ENCODE peak calls at places on chromosomes 1 and 21, in four cellular contexts. One of them, this sample, is unnamed.

GRCh38 chr1:188652678-188653077 is 1823.9 kb downstream of the PLA2G4A start:
- DNase-seq in hepatic stellate cell: no peak
- DNase-seq in fibroblast of the aortic adventitia: peak
- DNase-seq in upper lobe of right lung: no peak
- DNase-seq in this sample: no peak

GRCh38 chr1:189424746-189425331 is 1052.8 kb downstream of the BRINP3 start:
- DNase-seq in hepatic stellate cell: no peak
- DNase-seq in fibroblast of the aortic adventitia: no peak
- DNase-seq in upper lobe of right lung: no peak
- DNase-seq in this sample: no peak

GRCh38 chr1:227792216-227793078 is 23.0 kb upstream of the PRSS38 start:
- DNase-seq in fibroblast of the aortic adventitia: no peak
- DNase-seq in hepatic stellate cell: peak
- DNase-seq in upper lobe of right lung: no peak
- DNase-seq in this sample: no peak

GRCh38 chr1:109653286-109653685 is 2.6 kb upstream of the GSTM4 start:
- DNase-seq in fibroblast of the aortic adventitia: no peak
- DNase-seq in upper lobe of right lung: no peak
- DNase-seq in hepatic stellate cell: no peak
- DNase-seq in this sample: no peak

GRCh38 chr1:82819234-82819633 is 1018.5 kb downstream of the ADGRL2 start:
- DNase-seq in hepatic stellate cell: no peak
- DNase-seq in fibroblast of the aortic adventitia: no peak
- DNase-seq in upper lobe of right lung: no peak
- DNase-seq in this sample: no peak

GRCh38 chr1:246798107-246798506 is 73.9 kb downstream of the SCCPDH start:
- DNase-seq in upper lobe of right lung: no peak
- DNase-seq in fibroblast of the aortic adventitia: no peak
- DNase-seq in hepatic stellate cell: no peak
- DNase-seq in this sample: no peak

GRCh38 chr21:31973402-31973944 is 100.7 kb downstream of the HUNK start:
- DNase-seq in hepatic stellate cell: no peak
- DNase-seq in upper lobe of right lung: no peak
- DNase-seq in fibroblast of the aortic adventitia: no peak
- DNase-seq in this sample: no peak

GRCh38 chr1:43304287-43304615 is 3.5 kb downstream of the TIE1 start:
- DNase-seq in hepatic stellate cell: no peak
- DNase-seq in upper lobe of right lung: no peak
- DNase-seq in fibroblast of the aortic adventitia: no peak
- DNase-seq in this sample: no peak

GRCh38 chr21:39232926-39233325 is 49.7 kb upstream of the PSMG1 start:
- DNase-seq in fibroblast of the aortic adventitia: peak
- DNase-seq in hepatic stellate cell: no peak
- DNase-seq in upper lobe of right lung: no peak
- DNase-seq in this sample: no peak

GRCh38 chr1:26838474-26839338 is 12.2 kb downstream of the ZDHHC18 start:
- DNase-seq in upper lobe of right lung: no peak
- DNase-seq in hepatic stellate cell: no peak
- DNase-seq in fibroblast of the aortic adventitia: no peak
- DNase-seq in this sample: no peak

GRCh38 chr1:222105393-222105737 is 363.5 kb upstream of the DUSP10 start:
- DNase-seq in upper lobe of right lung: no peak
- DNase-seq in fibroblast of the aortic adventitia: no peak
- DNase-seq in hepatic stellate cell: no peak
- DNase-seq in this sample: no peak

GRCh38 chr1:195721210-195721971 is 886.8 kb downstream of the KCNT2 start:
- DNase-seq in hepatic stellate cell: no peak
- DNase-seq in upper lobe of right lung: no peak
- DNase-seq in fibroblast of the aortic adventitia: no peak
- DNase-seq in this sample: no peak

GRCh38 chr1:226643167-226643566 is 94.6 kb downstream of the STUM start:
- DNase-seq in fibroblast of the aortic adventitia: no peak
- DNase-seq in hepatic stellate cell: peak
- DNase-seq in upper lobe of right lung: peak
- DNase-seq in this sample: no peak

GRCh38 chr1:219834247-219834917 is 94.0 kb downstream of the SLC30A10 start:
- DNase-seq in hepatic stellate cell: no peak
- DNase-seq in upper lobe of right lung: no peak
- DNase-seq in fibroblast of the aortic adventitia: no peak
- DNase-seq in this sample: no peak

GRCh38 chr1:113031060-113031933 is 41.7 kb upstream of the LRIG2 start:
- DNase-seq in fibroblast of the aortic adventitia: no peak
- DNase-seq in upper lobe of right lung: no peak
- DNase-seq in hepatic stellate cell: no peak
- DNase-seq in this sample: no peak

GRCh38 chr1:93746423-93746822 is 64.8 kb upstream of the BCAR3 start:
- DNase-seq in fibroblast of the aortic adventitia: no peak
- DNase-seq in hepatic stellate cell: no peak
- DNase-seq in upper lobe of right lung: no peak
- DNase-seq in this sample: no peak

GRCh38 chr1:27992271-27992670 is 32.5 kb downstream of the XKR8 start:
- DNase-seq in fibroblast of the aortic adventitia: no peak
- DNase-seq in hepatic stellate cell: no peak
- DNase-seq in upper lobe of right lung: no peak
- DNase-seq in this sample: no peak

GRCh38 chr1:228839656-228840055 is 104.4 kb downstream of the RHOU start:
- DNase-seq in fibroblast of the aortic adventitia: no peak
- DNase-seq in hepatic stellate cell: no peak
- DNase-seq in upper lobe of right lung: no peak
- DNase-seq in this sample: no peak

GRCh38 chr21:24594082-24594481 is 1013.2 kb downstream of the MRPL39 start:
- DNase-seq in upper lobe of right lung: no peak
- DNase-seq in hepatic stellate cell: no peak
- DNase-seq in fibroblast of the aortic adventitia: no peak
- DNase-seq in this sample: no peak

GRCh38 chr1:226424228-226425003 is 16.5 kb upstream of the PARP1 start:
- DNase-seq in upper lobe of right lung: no peak
- DNase-seq in hepatic stellate cell: no peak
- DNase-seq in fibroblast of the aortic adventitia: peak
- DNase-seq in this sample: no peak

GRCh38 chr1:113779542-113779941 is 20.3 kb upstream of the PHTF1 start:
- DNase-seq in fibroblast of the aortic adventitia: no peak
- DNase-seq in hepatic stellate cell: no peak
- DNase-seq in upper lobe of right lung: no peak
- DNase-seq in this sample: no peak

GRCh38 chr1:198495635-198496034 is 44.8 kb downstream of the ATP6V1G3 start:
- DNase-seq in upper lobe of right lung: no peak
- DNase-seq in fibroblast of the aortic adventitia: peak
- DNase-seq in hepatic stellate cell: no peak
- DNase-seq in this sample: no peak

GRCh38 chr1:91885716-91886506 is at the start of gene TGFBR3:
- DNase-seq in hepatic stellate cell: peak
- DNase-seq in fibroblast of the aortic adventitia: peak
- DNase-seq in upper lobe of right lung: peak
- DNase-seq in this sample: peak

GRCh38 chr1:200895801-200896570 is 1.3 kb downstream of the INAVA start:
- DNase-seq in fibroblast of the aortic adventitia: peak
- DNase-seq in upper lobe of right lung: no peak
- DNase-seq in hepatic stellate cell: no peak
- DNase-seq in this sample: no peak

This sample was measured in mesenteric fat pad.